ENCODE peak calls at places on chromosomes 5 and 9, in seven cellular contexts. S is astrocyte, Y is GM23338, Z is psoas muscle, H is dorsolateral prefrontal cortex, I is transverse colon, A is A549. X is an unnamed sample.

GRCh38 chr5:79346420-79346824 is 110.5 kb downstream of the JMY start:
- DNase-seq in S (peak), Y (no peak), Z (no peak), H (no peak), I (no peak), A (peak), X (no peak)

GRCh38 chr9:9961487-9961886 is 651.3 kb downstream of the PTPRD start:
- DNase-seq in S (no peak), Y (no peak), Z (no peak), H (no peak), I (no peak), A (no peak), X (no peak)

GRCh38 chr5:32828492-32828891 is 117.4 kb downstream of the NPR3 start:
- DNase-seq in S (no peak), Y (no peak), Z (no peak), H (no peak), I (no peak), A (no peak), X (no peak)

GRCh38 chr9:137186385-137186784 is 2.0 kb downstream of the ANAPC2 start:
- DNase-seq in S (no peak), Y (no peak), Z (no peak), H (no peak), I (no peak), A (no peak), X (no peak)

GRCh38 chr5:57298985-57299491 is 125.2 kb downstream of the GPBP1 start:
- DNase-seq in S (peak), Y (peak), Z (no peak), H (no peak), I (peak), A (peak), X (peak)

GRCh38 chr9:74609671-74610416 is 112.7 kb downstream of the RORB start:
- DNase-seq in S (no peak), Y (peak), Z (no peak), H (no peak), I (no peak), A (peak), X (no peak)

GRCh38 chr5:42889311-42889933 is 77.7 kb upstream of the SELENOP start:
- DNase-seq in S (peak), Y (peak), Z (peak), H (peak), I (peak), A (peak), X (peak)

GRCh38 chr5:69129413-69129812 is 35.6 kb downstream of the SLC30A5 start:
- DNase-seq in S (peak), Y (no peak), Z (no peak), H (no peak), I (no peak), A (peak), X (no peak)

GRCh38 chr5:77235881-77236560 is 25.5 kb downstream of the PDE8B start:
- DNase-seq in S (no peak), Y (no peak), Z (no peak), H (no peak), I (no peak), A (no peak), X (no peak)

GRCh38 chr5:126368239-126368812 is 54.9 kb upstream of the GRAMD2B start:
- DNase-seq in S (no peak), Y (peak), Z (no peak), H (no peak), I (no peak), A (no peak), X (no peak)

GRCh38 chr9:89528540-89528939 is 30.6 kb upstream of the SEMA4D start:
- DNase-seq in S (no peak), Y (no peak), Z (no peak), H (no peak), I (no peak), A (peak), X (no peak)

GRCh38 chr9:77063645-77064285 is 44.3 kb downstream of the FOXB2 start:
- DNase-seq in S (peak), Y (no peak), Z (no peak), H (no peak), I (no peak), A (peak), X (no peak)

GRCh38 chr5:150758210-150758533 is 645 bp downstream of the DCTN4 start:
- DNase-seq in S (no peak), Y (no peak), Z (no peak), H (no peak), I (no peak), A (no peak), X (no peak)
- H3K27ac ChIP-seq in S (peak), Y (peak), Z (peak), H (peak), I (peak), A (peak), X (peak)

GRCh38 chr9:96061293-96061987 is 185.9 kb downstream of the ERCC6L2 start:
- DNase-seq in S (peak), Y (peak), Z (no peak), H (peak), I (no peak), A (peak), X (peak)
- TF ChIP-seq CTCF in S (peak), Y (peak), Z (peak), H (peak), I (peak), A (peak), X (no peak)

DNA sequence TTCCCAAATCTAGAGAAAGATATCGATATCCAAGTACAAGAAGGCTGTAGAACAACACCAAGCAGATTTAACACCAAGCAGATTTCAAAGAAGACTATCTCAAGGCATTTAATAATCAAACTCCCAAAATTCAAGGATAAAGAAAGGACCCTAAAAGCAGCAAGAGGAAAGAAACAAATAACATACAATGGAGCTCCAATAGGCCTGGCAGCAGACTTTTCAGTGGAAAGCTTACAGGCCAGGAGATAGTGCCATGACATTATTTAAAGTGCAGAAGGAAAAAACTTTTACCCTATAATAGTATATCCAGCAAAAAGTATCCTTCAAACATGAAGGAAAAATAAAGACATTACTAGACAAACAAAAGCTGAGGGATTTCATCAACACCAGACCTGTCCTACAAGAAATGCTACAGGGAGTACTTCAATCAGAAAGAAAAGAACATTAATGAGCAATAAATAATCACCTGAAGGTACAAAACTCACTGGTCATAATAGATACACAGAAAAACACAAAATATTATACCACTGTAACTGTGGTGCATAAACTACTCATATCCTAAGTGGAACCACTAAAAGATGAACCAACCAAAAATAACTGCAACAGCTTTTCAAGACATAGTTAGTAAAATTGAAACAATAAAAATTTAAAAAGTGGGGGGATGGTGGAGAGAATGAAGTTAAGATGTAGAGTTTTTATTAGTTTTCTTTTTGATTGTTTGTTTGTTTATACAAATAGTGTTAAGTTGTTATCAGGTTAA is 267.2 kb downstream of the AUH start:
- DNase-seq in S (no peak), Y (no peak), Z (no peak), H (no peak), I (no peak), A (no peak), X (no peak)
- H3K27ac ChIP-seq in S (no peak), Y (no peak), Z (no peak), H (no peak), I (no peak), A (no peak), X (no peak)

GRCh38 chr5:1665803-1666202 is 133.8 kb downstream of the MRPL36 start:
- DNase-seq in S (no peak), Y (no peak), Z (no peak), H (no peak), I (no peak), A (no peak), X (no peak)

GRCh38 chr5:1668141-1668721 is 131.4 kb downstream of the MRPL36 start:
- DNase-seq in S (no peak), Y (peak), Z (no peak), H (peak), I (no peak), A (no peak), X (peak)

GRCh38 chr5:1666221-1666620 is 133.4 kb downstream of the MRPL36 start:
- DNase-seq in S (no peak), Y (no peak), Z (no peak), H (no peak), I (no peak), A (no peak), X (peak)

GRCh38 chr5:1667648-1668140 is 131.9 kb downstream of the MRPL36 start:
- DNase-seq in S (no peak), Y (peak), Z (no peak), H (no peak), I (no peak), A (no peak), X (peak)

DNA sequence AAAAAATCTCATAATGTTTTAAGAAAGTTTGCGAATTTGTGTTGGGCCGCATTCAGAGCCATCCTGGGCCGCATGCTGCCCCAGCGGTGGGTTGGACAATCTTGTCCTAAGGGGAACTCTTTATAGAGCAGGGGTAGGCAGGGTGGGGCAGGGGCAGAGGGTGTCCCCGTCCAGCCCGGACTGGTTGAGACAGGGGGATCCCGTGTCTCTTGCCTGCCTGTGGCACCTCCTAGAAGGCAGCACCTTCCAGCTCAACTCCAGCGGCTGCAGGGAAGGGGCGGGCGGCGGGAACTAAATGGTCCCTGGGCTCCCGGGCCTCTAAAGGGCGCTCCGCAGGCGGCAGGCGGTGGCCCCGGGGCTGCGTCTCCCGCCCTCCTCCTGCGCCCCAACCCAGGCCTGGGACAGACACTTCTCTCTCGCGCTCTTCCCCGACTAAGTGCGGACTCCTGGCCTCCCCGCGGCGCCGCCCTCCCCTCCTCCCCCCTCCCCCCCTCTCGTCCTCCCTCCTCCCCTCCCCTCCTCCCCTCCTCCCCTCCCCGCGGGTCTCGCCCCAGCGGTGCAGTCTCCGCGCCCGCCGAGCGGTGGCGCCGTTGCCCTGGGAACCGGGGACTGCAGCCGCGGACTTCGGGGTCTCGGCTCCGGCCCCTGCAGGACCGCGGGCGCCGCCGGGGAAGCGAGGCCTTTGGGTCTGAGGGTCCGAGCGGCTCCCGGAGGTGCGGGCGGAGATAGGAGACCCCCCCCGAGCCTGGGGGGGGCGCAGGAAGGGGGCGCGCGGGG is 132.6 kb downstream of the MRPL36 start:
- DNase-seq in S (no peak), Y (peak), Z (no peak), H (no peak), I (peak), A (peak), X (peak)
- TF ChIP-seq CTCF in S (no peak), Y (peak), Z (peak), H (peak), I (no peak), A (peak), X (peak)

DNA sequence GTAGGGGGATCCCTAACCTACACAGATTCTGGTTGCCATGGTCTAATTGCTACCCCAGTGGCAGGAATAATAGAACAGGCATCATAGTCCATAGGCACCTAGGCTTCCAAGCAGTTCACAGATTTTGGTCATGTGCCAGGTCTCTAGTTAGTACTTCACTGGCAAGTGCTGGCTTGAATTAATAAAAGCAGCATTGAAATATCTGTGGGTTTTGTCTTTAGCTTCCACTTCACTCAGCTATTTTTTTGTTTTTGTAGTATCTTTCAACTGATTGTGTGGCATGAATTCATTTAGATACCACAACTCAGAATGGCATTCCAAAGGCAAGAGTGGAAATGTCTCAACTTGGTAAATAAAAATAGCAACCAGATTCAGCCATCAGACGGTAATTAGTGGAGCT is 27.9 kb upstream of the ITGA2 start:
- DNase-seq in S (peak), Y (no peak), Z (no peak), H (no peak), I (no peak), A (no peak), X (no peak)
- H3K27ac ChIP-seq in S (no peak), Y (no peak), Z (no peak), H (no peak), I (no peak), A (no peak), X (no peak)

GRCh38 chr5:9104576-9105339 is 441.1 kb downstream of the SEMA5A start:
- DNase-seq in S (peak), Y (no peak), Z (no peak), H (no peak), I (no peak), A (no peak), X (no peak)

GRCh38 chr5:9094582-9094981 is 451.3 kb downstream of the SEMA5A start:
- DNase-seq in S (peak), Y (no peak), Z (no peak), H (no peak), I (no peak), A (no peak), X (no peak)

GRCh38 chr5:9098990-9099389 is 446.9 kb downstream of the SEMA5A start:
- DNase-seq in S (no peak), Y (no peak), Z (no peak), H (no peak), I (no peak), A (no peak), X (no peak)

GRCh38 chr5:9099681-9100080 is 446.2 kb downstream of the SEMA5A start:
- DNase-seq in S (no peak), Y (peak), Z (no peak), H (no peak), I (no peak), A (no peak), X (no peak)
- TF ChIP-seq CTCF in S (no peak), Y (peak), Z (no peak), H (no peak), I (no peak), A (no peak), X (no peak)

X was measured in right atrium auricular region.